ENCODE peak calls at places on chromosomes 12 and 14, in seven cellular contexts. Z, M, V, T, X, C and Q are unnamed samples.

GRCh38 chr12:62512901-62513300 is 46.3 kb downstream of the MON2 start:
- DNase-seq in Z (no peak), M (no peak), V (no peak), T (no peak), X (no peak), C (no peak), Q (no peak)

GRCh38 chr14:67428501-67429031 is 16.6 kb upstream of the PLEK2 start:
- DNase-seq in Z (no peak), M (no peak), V (no peak), T (no peak), X (no peak), C (no peak), Q (no peak)

GRCh38 chr14:103121846-103122577 is 1.2 kb upstream of the TNFAIP2 start:
- DNase-seq in Z (peak), M (peak), V (peak), T (peak), X (no peak), C (no peak), Q (no peak)

GRCh38 chr12:67539946-67540345 is 108.6 kb upstream of the DYRK2 start:
- DNase-seq in Z (no peak), M (no peak), V (no peak), T (no peak), X (no peak), C (no peak), Q (no peak)

GRCh38 chr14:104794099-104794498 is 1.4 kb downstream of the AKT1 start:
- DNase-seq in Z (peak), M (no peak), V (no peak), T (peak), X (no peak), C (no peak), Q (no peak)

GRCh38 chr14:22849212-22849819 is 12.9 kb downstream of the MMP14 start:
- DNase-seq in Z (no peak), M (peak), V (peak), T (no peak), X (no peak), C (no peak), Q (no peak)

GRCh38 chr12:94874086-94874985 is 129.2 kb downstream of the NDUFA12 start:
- DNase-seq in Z (no peak), M (no peak), V (no peak), T (no peak), X (no peak), C (no peak), Q (no peak)

GRCh38 chr14:63345826-63346225 is 27.1 kb upstream of the GPHB5 start:
- DNase-seq in Z (no peak), M (no peak), V (no peak), T (no peak), X (no peak), C (no peak), Q (no peak)

GRCh38 chr12:50314629-50315312 is 31.5 kb upstream of the LIMA1 start:
- DNase-seq in Z (peak), M (no peak), V (peak), T (peak), X (no peak), C (no peak), Q (no peak)

GRCh38 chr12:110371408-110372055 is 32.0 kb downstream of the ANAPC7 start:
- DNase-seq in Z (peak), M (no peak), V (no peak), T (no peak), X (no peak), C (no peak), Q (no peak)

GRCh38 chr14:103091041-103091882 is 3.3 kb upstream of the EXOC3L4 start:
- DNase-seq in Z (peak), M (no peak), V (no peak), T (peak), X (no peak), C (peak), Q (no peak)